ENCODE peak calls at places on chromosome 14, in seven cellular contexts. J is uterus, T is tibial artery, R is psoas muscle, O is left ventricle myocardium inferior, E is sigmoid colon, Z is astrocyte. L is an unnamed sample.

GRCh38 chr14:73712071-73712506 is 2.1 kb downstream of the PNMA1 start:
- DNase-seq in J (no peak), T (no peak), R (no peak), O (no peak), E (no peak), Z (no peak), L (peak; percentile 24)

GRCh38 chr14:34081576-34082136 is 130.8 kb upstream of the EGLN3 start:
- DNase-seq in J (no peak), T (no peak), R (no peak), O (no peak), E (no peak), Z (peak; percentile 88), L (peak; percentile 50)

GRCh38 chr14:61864329-61864898 is 102.2 kb downstream of the SNAPC1 start:
- DNase-seq in J (no peak), T (no peak), R (no peak), O (no peak), E (no peak), Z (no peak), L (no peak)

GRCh38 chr14:102187583-102188001 is 47.9 kb downstream of the WDR20 start:
- DNase-seq in J (no peak), T (no peak), R (no peak), O (no peak), E (peak; percentile 39), Z (no peak), L (peak; percentile 26)

GRCh38 chr14:30874999-30875787 is 834 bp downstream of the COCH start:
- DNase-seq in J (no peak), T (no peak), R (peak; percentile 52), O (no peak), E (no peak), Z (no peak), L (no peak)

GRCh38 chr14:89011327-89011726 is 186.9 kb downstream of the TTC8 start:
- DNase-seq in J (no peak), T (no peak), R (no peak), O (no peak), E (no peak), Z (no peak), L (no peak)

GRCh38 chr14:38629412-38629811 is 373.5 kb upstream of the CLEC14A start:
- DNase-seq in J (no peak), T (no peak), R (no peak), O (no peak), E (no peak), Z (no peak), L (no peak)

GRCh38 chr14:19828314-19828713 is 24.7 kb downstream of the OR4N2 start:
- DNase-seq in J (no peak), T (no peak), R (no peak), O (no peak), E (no peak), Z (no peak), L (no peak)

GRCh38 chr14:104149617-104150141 is 11.3 kb downstream of the KIF26A start:
- DNase-seq in J (peak; percentile 43), T (no peak), R (peak; percentile 52), O (no peak), E (peak; percentile 77), Z (peak; percentile 3), L (no peak)

GRCh38 chr14:106530423-106531107 is 1004.2 kb downstream of the TMEM121 start:
- DNase-seq in J (no peak), T (no peak), R (no peak), O (no peak), E (no peak), Z (no peak), L (no peak)

GRCh38 chr14:44928793-44929192 is 33.0 kb downstream of the KLHL28 start:
- DNase-seq in J (no peak), T (no peak), R (no peak), O (no peak), E (no peak), Z (no peak), L (no peak)

GRCh38 chr14:86221755-86222154 is 691.8 kb downstream of the FLRT2 start:
- DNase-seq in J (no peak), T (no peak), R (no peak), O (no peak), E (no peak), Z (no peak), L (no peak)

GRCh38 chr14:73788871-73789590 is 62.6 kb upstream of the PTGR2 start:
- DNase-seq in J (no peak), T (no peak), R (no peak), O (no peak), E (peak; percentile 62), Z (no peak), L (peak; percentile 42)

GRCh38 chr14:26414933-26415332 is 182.9 kb downstream of the NOVA1 start:
- DNase-seq in J (no peak), T (no peak), R (no peak), O (no peak), E (no peak), Z (no peak), L (no peak)

GRCh38 chr14:105217764-105218163 is 30.6 kb upstream of the BTBD6 start:
- DNase-seq in J (no peak), T (no peak), R (no peak), O (no peak), E (no peak), Z (no peak), L (no peak)

GRCh38 chr14:102256691-102257090 is 48.3 kb downstream of the MOK start:
- DNase-seq in J (no peak), T (no peak), R (no peak), O (no peak), E (no peak), Z (no peak), L (peak; percentile 34)

GRCh38 chr14:104226421-104227385 is 88.3 kb downstream of the KIF26A start:
- DNase-seq in J (no peak), T (no peak), R (peak; percentile 33), O (no peak), E (peak; percentile 39), Z (no peak), L (no peak)

GRCh38 chr14:36167431-36167830 is 9.1 kb downstream of the PTCSC3 start:
- DNase-seq in J (no peak), T (no peak), R (no peak), O (no peak), E (no peak), Z (no peak), L (no peak)

GRCh38 chr14:98954347-98955000 is 317.5 kb downstream of the BCL11B start:
- DNase-seq in J (no peak), T (no peak), R (no peak), O (no peak), E (peak; percentile 46), Z (no peak), L (no peak)

GRCh38 chr14:60720391-60720790 is 3.8 kb downstream of the SIX4 start:
- DNase-seq in J (no peak), T (no peak), R (no peak), O (no peak), E (no peak), Z (no peak), L (no peak)

GRCh38 chr14:74616507-74616906 is 4.5 kb upstream of the LTBP2 start:
- DNase-seq in J (no peak), T (peak; percentile 70), R (peak; percentile 44), O (no peak), E (no peak), Z (peak; percentile 89), L (peak; percentile 83)

GRCh38 chr14:97218713-97219355 is 421.7 kb downstream of the VRK1 start:
- DNase-seq in J (no peak), T (no peak), R (no peak), O (no peak), E (no peak), Z (peak; percentile 0), L (no peak)

GRCh38 chr14:77649326-77649725 is 32.9 kb upstream of the SPTLC2 start:
- DNase-seq in J (no peak), T (no peak), R (no peak), O (no peak), E (no peak), Z (no peak), L (peak; percentile 48)

GRCh38 chr14:41096131-41096530 is 510.5 kb upstream of the LRFN5 start:
- DNase-seq in J (no peak), T (no peak), R (no peak), O (no peak), E (no peak), Z (no peak), L (no peak)

GRCh38 chr14:56555921-56556570 is 23.6 kb upstream of the TMEM260 start:
- DNase-seq in J (no peak), T (no peak), R (no peak), O (no peak), E (no peak), Z (peak; percentile 24), L (peak; percentile 59)

GRCh38 chr14:33925209-33925608 is 25.7 kb downstream of the EGLN3 start:
- DNase-seq in J (no peak), T (no peak), R (no peak), O (no peak), E (no peak), Z (no peak), L (no peak)

GRCh38 chr14:28771168-28771567 is 4.6 kb downstream of the FOXG1 start:
- DNase-seq in J (no peak), T (no peak), R (no peak), O (no peak), E (no peak), Z (no peak), L (no peak)

GRCh38 chr14:104688505-104688754 is 988 bp upstream of the INF2 start:
- DNase-seq in J (no peak), T (no peak), R (no peak), O (no peak), E (no peak), Z (no peak), L (no peak)

GRCh38 chr14:93490001-93490400 is 59.3 kb downstream of the UNC79 start:
- DNase-seq in J (no peak), T (no peak), R (no peak), O (no peak), E (no peak), Z (no peak), L (no peak)

GRCh38 chr14:36659822-36660735 is 1.6 kb upstream of the PAX9 start:
- DNase-seq in J (no peak), T (no peak), R (peak; percentile 45), O (no peak), E (no peak), Z (no peak), L (no peak)

GRCh38 chr14:100285913-100286400 is 20.3 kb downstream of the SLC25A29 start:
- DNase-seq in J (no peak), T (no peak), R (no peak), O (no peak), E (no peak), Z (no peak), L (no peak)
- TF ChIP-seq CTCF in J (no peak), T (no peak), R (no peak), O (no peak), E (no peak), Z (no peak), L (no peak)

GRCh38 chr14:64762044-64763034 is 58.1 kb downstream of the PLEKHG3 start:
- DNase-seq in J (peak; percentile 90), T (peak; percentile 72), R (peak; percentile 90), O (peak; percentile 82), E (peak; percentile 93), Z (peak; percentile 92), L (peak; percentile 98)
- H3K4me3 ChIP-seq in J (no peak overlapping the region), T (peak overlapping the region; percentile 23), R (no peak overlapping the region), O (no peak overlapping the region), E (peak overlapping the region; percentile 1), Z (peak overlapping the region; percentile 19), L (no peak overlapping the region)

GRCh38 chr14:92457018-92457565 is 56.5 kb upstream of the RIN3 start:
- DNase-seq in J (no peak), T (no peak), R (no peak), O (no peak), E (no peak), Z (no peak), L (no peak)
- TF ChIP-seq CTCF in J (no peak), T (no peak), R (no peak), O (no peak), E (no peak), Z (no peak), L (no peak)

GRCh38 chr14:22526744-22527143 is 62.3 kb downstream of the DAD1 start:
- DNase-seq in J (no peak), T (no peak), R (no peak), O (no peak), E (no peak), Z (no peak), L (no peak)
- H3K4me3 ChIP-seq in J (no peak overlapping the region), T (no peak overlapping the region), R (no peak overlapping the region), O (no peak overlapping the region), E (no peak overlapping the region), Z (no peak overlapping the region), L (no peak overlapping the region)